ENCODE peak calls at places on chromosomes 16 and 17, in eight cellular contexts. C is prostate gland, W is tibial nerve, G is lower leg skin, B is thoracic aorta, Y is IMR-90, X is heart left ventricle, S is HFFc6. H is an unnamed sample.

GRCh38 chr17:79138826-79139225 is 64.2 kb downstream of the ENGASE start:
- DNase-seq in C (no peak), W (no peak), G (no peak), B (no peak), Y (no peak), X (no peak), S (no peak), H (no peak)

GRCh38 chr17:20920813-20921199 is 122.0 kb downstream of the USP22 start:
- DNase-seq in C (no peak), W (no peak), G (no peak), B (no peak), Y (peak), X (no peak), S (no peak), H (no peak)

GRCh38 chr17:48832491-48832890 is 1.7 kb downstream of the CALCOCO2 start:
- DNase-seq in C (no peak), W (no peak), G (no peak), B (no peak), Y (no peak), X (peak), S (no peak), H (no peak)

GRCh38 chr16:87409153-87409552 is 17.0 kb downstream of the MAP1LC3B start:
- DNase-seq in C (no peak), W (no peak), G (no peak), B (no peak), Y (no peak), X (no peak), S (no peak), H (no peak)

GRCh38 chr17:21288581-21289017 is 4.1 kb downstream of the MAP2K3 start:
- DNase-seq in C (no peak), W (no peak), G (no peak), B (no peak), Y (no peak), X (no peak), S (no peak), H (no peak)

GRCh38 chr17:28397275-28397674 is 8.7 kb downstream of the SLC46A1 start:
- DNase-seq in C (no peak), W (no peak), G (no peak), B (no peak), Y (no peak), X (no peak), S (no peak), H (no peak)

GRCh38 chr17:69722518-69722917 is 308.0 kb downstream of the MAP2K6 start:
- DNase-seq in C (no peak), W (no peak), G (no peak), B (no peak), Y (no peak), X (no peak), S (no peak), H (no peak)

GRCh38 chr16:70438325-70438982 is 446 bp downstream of the ST3GAL2 start:
- DNase-seq in C (no peak), W (no peak), G (no peak), B (no peak), Y (no peak), X (peak), S (no peak), H (no peak)

GRCh38 chr17:40063034-40063765 is 435 bp downstream of the THRA start:
- DNase-seq in C (no peak), W (peak), G (no peak), B (no peak), Y (no peak), X (peak), S (no peak), H (no peak)

GRCh38 chr17:38465420-38466345 is 37.4 kb downstream of the ARHGAP23 start:
- DNase-seq in C (peak), W (peak), G (no peak), B (peak), Y (peak), X (peak), S (peak), H (no peak)

GRCh38 chr17:34667656-34668055 is 88.3 kb downstream of the TMEM132E start:
- DNase-seq in C (no peak), W (no peak), G (no peak), B (no peak), Y (no peak), X (no peak), S (no peak), H (no peak)

GRCh38 chr16:58651965-58652348 is 22.3 kb upstream of the CNOT1 start:
- DNase-seq in C (no peak), W (no peak), G (no peak), B (no peak), Y (peak), X (no peak), S (peak), H (no peak)

GRCh38 chr17:1177099-1177996 is 2.4 kb downstream of the ABR start:
- DNase-seq in C (no peak), W (no peak), G (no peak), B (no peak), Y (peak), X (peak), S (no peak), H (no peak)

GRCh38 chr17:887842-888214 is 91.7 kb downstream of the NXN start:
- DNase-seq in C (no peak), W (no peak), G (no peak), B (no peak), Y (no peak), X (no peak), S (no peak), H (no peak)

GRCh38 chr17:40535924-40536717 is 29.2 kb downstream of the CCR7 start:
- DNase-seq in C (no peak), W (no peak), G (no peak), B (no peak), Y (no peak), X (peak), S (no peak), H (no peak)

GRCh38 chr17:81481011-81481799 is 31.4 kb downstream of the ACTG1 start:
- DNase-seq in C (peak), W (peak), G (no peak), B (no peak), Y (peak), X (peak), S (no peak), H (no peak)

GRCh38 chr16:53672461-53672860 is 31.2 kb downstream of the RPGRIP1L start:
- DNase-seq in C (no peak), W (no peak), G (no peak), B (no peak), Y (no peak), X (no peak), S (no peak), H (no peak)

GRCh38 chr16:86761117-86761971 is 183.0 kb downstream of the FOXL1 start:
- DNase-seq in C (no peak), W (peak), G (no peak), B (peak), Y (peak), X (peak), S (peak), H (no peak)

GRCh38 chr17:32265192-32265895 is at the start of gene RHBDL3:
- DNase-seq in C (no peak), W (no peak), G (no peak), B (no peak), Y (no peak), X (peak), S (no peak), H (peak)

GRCh38 chr17:56624315-56624714 is 30.8 kb downstream of the NOG start:
- DNase-seq in C (no peak), W (no peak), G (no peak), B (no peak), Y (no peak), X (no peak), S (no peak), H (no peak)

GRCh38 chr16:89890886-89891657 is 17.7 kb downstream of the TCF25 start:
- DNase-seq in C (no peak), W (no peak), G (no peak), B (no peak), Y (no peak), X (peak), S (no peak), H (no peak)

GRCh38 chr16:56910654-56911539 is 21.0 kb upstream of the HERPUD1 start:
- DNase-seq in C (no peak), W (peak), G (no peak), B (no peak), Y (peak), X (no peak), S (peak), H (no peak)

GRCh38 chr17:841313-841712 is 59.2 kb downstream of the MRM3 start:
- DNase-seq in C (no peak), W (no peak), G (no peak), B (no peak), Y (no peak), X (no peak), S (no peak), H (no peak)

GRCh38 chr16:88905563-88905962 is 39.1 kb upstream of the PABPN1L start:
- DNase-seq in C (no peak), W (no peak), G (no peak), B (no peak), Y (no peak), X (no peak), S (no peak), H (no peak)

GRCh38 chr17:57288034-57288752 is 31.9 kb downstream of the MSI2 start:
- DNase-seq in C (no peak), W (no peak), G (no peak), B (no peak), Y (peak), X (peak), S (no peak), H (no peak)

GRCh38 chr17:72381597-72382397 is 261.0 kb downstream of the SOX9 start:
- DNase-seq in C (no peak), W (no peak), G (no peak), B (no peak), Y (no peak), X (no peak), S (no peak), H (no peak)

GRCh38 chr17:27217631-27218030 is 76.3 kb upstream of the WSB1 start:
- DNase-seq in C (no peak), W (no peak), G (no peak), B (no peak), Y (no peak), X (no peak), S (no peak), H (no peak)

GRCh38 chr17:64020068-64020766 is at the start of gene ICAM2:
- DNase-seq in C (peak), W (peak), G (peak), B (peak), Y (no peak), X (peak), S (no peak), H (no peak)

GRCh38 chr17:45301674-45302073 is 15.1 kb downstream of the MAP3K14 start:
- DNase-seq in C (no peak), W (no peak), G (no peak), B (no peak), Y (no peak), X (no peak), S (no peak), H (no peak)

GRCh38 chr16:24609740-24610420 is 70.5 kb downstream of the RBBP6 start:
- DNase-seq in C (peak), W (peak), G (peak), B (peak), Y (peak), X (peak), S (peak), H (peak)

GRCh38 chr17:27985306-27985705 is 57.2 kb upstream of the NLK start:
- DNase-seq in C (no peak), W (no peak), G (no peak), B (no peak), Y (no peak), X (peak), S (no peak), H (no peak)

GRCh38 chr17:82815354-82815753 is 24.5 kb downstream of the ZNF750 start:
- DNase-seq in C (no peak), W (no peak), G (no peak), B (no peak), Y (no peak), X (no peak), S (no peak), H (no peak)

GRCh38 chr16:80016689-80017088 is 416.2 kb upstream of the MAF start:
- DNase-seq in C (no peak), W (no peak), G (no peak), B (no peak), Y (no peak), X (no peak), S (no peak), H (no peak)

GRCh38 chr17:13306310-13306962 is 288.6 kb upstream of the ELAC2 start:
- DNase-seq in C (no peak), W (no peak), G (no peak), B (no peak), Y (peak), X (no peak), S (peak), H (peak)

GRCh38 chr16:46974352-46974751 is 878 bp upstream of the DNAJA2 start:
- DNase-seq in C (no peak), W (peak), G (no peak), B (no peak), Y (no peak), X (no peak), S (no peak), H (no peak)

GRCh38 chr17:47726796-47727703 is 6.0 kb upstream of the TBX21 start:
- DNase-seq in C (no peak), W (no peak), G (no peak), B (no peak), Y (no peak), X (no peak), S (no peak), H (no peak)

GRCh38 chr17:22161376-22161775 is 469.1 kb downstream of the KCNJ18 start:
- DNase-seq in C (no peak), W (no peak), G (no peak), B (no peak), Y (no peak), X (no peak), S (no peak), H (no peak)

GRCh38 chr17:34598161-34598776 is 18.9 kb downstream of the TMEM132E start:
- DNase-seq in C (no peak), W (no peak), G (no peak), B (no peak), Y (no peak), X (no peak), S (no peak), H (no peak)

DNA sequence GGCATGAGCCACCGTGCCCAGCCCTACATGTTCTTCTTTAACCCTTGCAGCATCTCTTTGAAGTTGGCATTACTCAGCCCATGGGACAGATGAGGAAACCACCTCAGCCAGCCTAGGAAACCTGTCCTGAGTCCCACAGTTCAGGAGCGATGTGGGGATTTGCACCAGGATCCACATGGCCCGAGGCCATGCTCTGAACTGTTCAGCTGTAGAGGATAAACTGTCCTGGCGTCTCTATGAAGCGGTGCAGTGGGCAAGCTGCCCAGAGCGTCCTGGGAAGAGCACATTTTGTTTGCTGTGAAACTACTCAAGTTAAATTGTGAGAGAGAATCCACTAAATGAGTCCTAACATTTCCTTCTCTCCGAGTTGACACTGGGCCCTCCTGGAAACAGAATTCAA is 276.7 kb upstream of the TNRC6C start:
- DNase-seq in C (peak), W (peak), G (no peak), B (no peak), Y (peak), X (peak), S (no peak), H (no peak)
- TF ChIP-seq CTCF in C (no peak), W (no peak), G (no peak), B (no peak), Y (no peak), X (no peak), S (no peak), H (no peak)

GRCh38 chr16:27690604-27691003 is 140.7 kb downstream of the KATNIP start:
- DNase-seq in C (no peak), W (no peak), G (no peak), B (no peak), Y (peak), X (no peak), S (peak), H (no peak)
- TF ChIP-seq CTCF in C (no peak), W (peak), G (no peak), B (peak), Y (peak), X (peak), S (peak), H (peak)

GRCh38 chr17:43526886-43527648 is 19.1 kb downstream of the ETV4 start:
- DNase-seq in C (no peak), W (no peak), G (no peak), B (no peak), Y (no peak), X (no peak), S (no peak), H (no peak)
- TF ChIP-seq CTCF in C (no peak), W (no peak), G (no peak), B (no peak), Y (no peak), X (no peak), S (no peak), H (no peak)

GRCh38 chr16:2981899-2982250 is 1.6 kb upstream of the PKMYT1 start:
- DNase-seq in C (no peak), W (no peak), G (no peak), B (no peak), Y (no peak), X (no peak), S (no peak), H (no peak)

GRCh38 chr16:2981177-2981898 is 1.1 kb upstream of the PKMYT1 start:
- DNase-seq in C (no peak), W (no peak), G (no peak), B (no peak), Y (no peak), X (peak), S (no peak), H (peak)

GRCh38 chr16:2979669-2980226 is 498 bp downstream of the PKMYT1 start:
- DNase-seq in C (no peak), W (no peak), G (no peak), B (no peak), Y (peak), X (no peak), S (no peak), H (no peak)

GRCh38 chr16:2982402-2982801 is 2.2 kb upstream of the PKMYT1 start:
- DNase-seq in C (no peak), W (no peak), G (no peak), B (no peak), Y (no peak), X (no peak), S (no peak), H (no peak)

GRCh38 chr16:2980227-2981176 is at the start of gene PKMYT1:
- DNase-seq in C (peak), W (peak), G (peak), B (no peak), Y (peak), X (peak), S (peak), H (peak)
- TF ChIP-seq CTCF in C (no peak), W (no peak), G (no peak), B (no peak), Y (no peak), X (no peak), S (no peak), H (no peak)

DNA sequence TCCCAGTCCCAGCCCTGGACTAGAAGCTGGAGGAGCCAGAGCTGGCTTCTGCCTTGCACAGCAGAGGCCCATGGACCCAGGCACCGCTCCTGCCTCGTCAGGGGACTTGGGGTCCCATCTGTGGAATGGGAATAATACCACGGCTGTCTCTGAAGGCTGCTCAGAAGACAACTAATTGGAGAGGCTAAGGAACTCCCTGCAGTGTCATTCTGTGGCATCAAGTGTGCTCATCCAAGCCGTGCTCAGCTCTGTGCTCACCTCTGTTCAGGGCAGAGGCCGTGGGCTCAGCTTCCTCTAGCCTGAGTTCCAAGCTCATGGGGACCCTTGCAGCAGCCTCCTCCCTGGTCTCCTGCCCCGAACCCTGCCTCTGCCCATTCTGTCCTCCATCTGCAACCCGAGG is 31.8 kb downstream of the BEAN1 start:
- DNase-seq in C (no peak), W (no peak), G (no peak), B (no peak), Y (no peak), X (no peak), S (no peak), H (no peak)
- TF ChIP-seq CTCF in C (no peak), W (no peak), G (no peak), B (no peak), Y (no peak), X (no peak), S (no peak), H (no peak)

GRCh38 chr17:15782809-15783208 is 50.7 kb downstream of the TBC1D26 start:
- DNase-seq in C (no peak), W (peak), G (peak), B (no peak), Y (no peak), X (peak), S (no peak), H (no peak)
- TF ChIP-seq CTCF in C (no peak), W (no peak), G (no peak), B (no peak), Y (no peak), X (peak), S (no peak), H (no peak)

DNA sequence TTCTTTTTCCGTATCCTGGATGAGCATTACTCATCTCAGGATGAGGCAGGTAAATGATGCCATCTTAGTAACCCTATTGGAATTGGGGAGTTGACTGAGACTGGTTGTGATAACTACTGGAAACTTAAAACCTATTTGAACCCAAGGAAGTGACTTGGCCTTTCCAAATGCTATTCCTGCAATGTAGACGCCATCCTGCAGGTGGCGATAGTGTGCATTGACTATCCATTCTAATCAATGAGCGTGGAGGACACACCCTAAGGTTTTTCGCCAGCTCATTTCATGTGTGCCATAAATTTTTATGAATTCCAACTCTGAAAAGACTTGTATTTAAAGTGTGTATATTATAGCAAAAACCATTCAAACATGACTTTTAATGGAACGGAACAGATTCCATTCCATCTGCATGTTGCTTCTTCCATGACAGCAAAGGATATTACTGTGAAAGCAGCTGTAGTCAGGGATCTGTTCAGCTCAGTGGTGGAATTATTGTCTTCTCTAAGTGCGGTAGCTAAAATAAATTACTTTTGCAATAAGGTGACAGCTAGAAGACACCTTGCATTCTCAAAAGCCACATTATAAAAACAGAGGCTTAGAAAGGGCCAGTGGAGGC is 55.3 kb downstream of the SYT17 start:
- DNase-seq in C (no peak), W (peak), G (no peak), B (no peak), Y (peak), X (no peak), S (no peak), H (no peak)
- TF ChIP-seq CTCF in C (peak), W (peak), G (no peak), B (no peak), Y (peak), X (peak), S (peak), H (peak)

DNA sequence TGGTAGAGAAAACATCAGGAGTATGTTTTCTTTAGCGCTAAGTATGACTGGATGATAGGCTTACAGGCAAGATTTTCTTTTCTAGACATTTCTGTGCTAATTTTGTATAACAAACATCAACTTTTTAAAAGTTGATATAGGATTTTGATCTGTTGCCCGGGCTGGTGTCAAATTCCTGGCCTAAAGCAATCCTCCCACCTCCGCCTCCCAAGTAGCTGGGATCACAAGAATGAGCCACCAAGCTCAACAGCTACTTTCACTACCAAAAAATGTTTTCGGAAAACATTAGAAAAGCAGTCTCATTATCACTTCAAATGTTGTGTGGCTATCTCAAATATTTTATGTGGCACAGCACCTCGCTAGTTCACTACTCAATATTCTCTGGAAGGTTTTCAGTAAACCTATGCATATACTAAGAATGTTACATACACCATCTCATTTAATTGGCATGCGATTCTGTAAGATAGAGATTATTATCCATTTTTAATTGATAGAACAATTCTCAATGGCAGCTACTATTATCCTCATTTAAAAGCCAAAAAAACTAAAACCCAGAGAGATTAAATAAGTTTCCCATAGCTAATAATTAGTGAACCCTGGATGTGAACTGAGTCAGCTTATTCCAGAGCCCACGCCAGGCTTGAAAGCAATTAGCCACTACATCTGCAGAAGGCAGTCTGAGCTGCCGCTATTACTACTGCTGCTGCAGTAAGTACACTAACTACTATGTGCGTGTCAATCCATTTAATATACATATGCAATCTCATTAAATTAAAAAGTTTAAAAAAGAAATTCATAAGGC is 41.7 kb downstream of the CREBBP start:
- DNase-seq in C (no peak), W (no peak), G (no peak), B (no peak), Y (peak), X (no peak), S (no peak), H (no peak)
- TF ChIP-seq CTCF in C (no peak), W (no peak), G (no peak), B (no peak), Y (no peak), X (no peak), S (no peak), H (no peak)